ENCODE peak calls at places on chromosomes 7 and 10, in four cellular contexts. O is SK-N-SH, U is K562, Z is HepG2. B is an unnamed sample.
A peak's percentile ranks its signal among the peaks of the same experiment; 100 is the strongest.

GRCh38 chr10:31582365-31583052 is 263.5 kb downstream of the ZEB1 start:
- DNase-seq in Z (no peak), O (peak; percentile 73), U (no peak), B (no peak)

GRCh38 chr7:30029696-30030095 is 1.5 kb downstream of the PLEKHA8 start:
- DNase-seq in Z (no peak), U (no peak), O (no peak), B (no peak)

GRCh38 chr10:43268491-43268890 is 1.6 kb upstream of the RASGEF1A start:
- DNase-seq in U (no peak), Z (no peak), O (no peak), B (no peak)

GRCh38 chr10:102945449-102945848 is 27.4 kb downstream of the CNNM2 start:
- DNase-seq in Z (no peak), U (no peak), O (no peak), B (no peak)

GRCh38 chr10:73480158-73480557 is 15.7 kb downstream of the PPP3CB start:
- DNase-seq in O (no peak), Z (no peak), U (no peak), B (no peak)

GRCh38 chr10:103706047-103706446 is 149.3 kb downstream of the SH3PXD2A start:
- DNase-seq in O (no peak), U (no peak), Z (no peak), B (no peak)

GRCh38 chr7:12549106-12549505 is 21.4 kb upstream of the SCIN start:
- DNase-seq in U (no peak), O (no peak), Z (no peak), B (no peak)

GRCh38 chr7:108227360-108227749 is 97.2 kb upstream of the LAMB4 start:
- DNase-seq in Z (no peak), O (no peak), U (no peak), B (no peak)

GRCh38 chr7:128103498-128104108 is 72.4 kb upstream of the LRRC4 start:
- DNase-seq in U (no peak), O (peak; percentile 66), Z (peak; percentile 85), B (no peak)

DNA sequence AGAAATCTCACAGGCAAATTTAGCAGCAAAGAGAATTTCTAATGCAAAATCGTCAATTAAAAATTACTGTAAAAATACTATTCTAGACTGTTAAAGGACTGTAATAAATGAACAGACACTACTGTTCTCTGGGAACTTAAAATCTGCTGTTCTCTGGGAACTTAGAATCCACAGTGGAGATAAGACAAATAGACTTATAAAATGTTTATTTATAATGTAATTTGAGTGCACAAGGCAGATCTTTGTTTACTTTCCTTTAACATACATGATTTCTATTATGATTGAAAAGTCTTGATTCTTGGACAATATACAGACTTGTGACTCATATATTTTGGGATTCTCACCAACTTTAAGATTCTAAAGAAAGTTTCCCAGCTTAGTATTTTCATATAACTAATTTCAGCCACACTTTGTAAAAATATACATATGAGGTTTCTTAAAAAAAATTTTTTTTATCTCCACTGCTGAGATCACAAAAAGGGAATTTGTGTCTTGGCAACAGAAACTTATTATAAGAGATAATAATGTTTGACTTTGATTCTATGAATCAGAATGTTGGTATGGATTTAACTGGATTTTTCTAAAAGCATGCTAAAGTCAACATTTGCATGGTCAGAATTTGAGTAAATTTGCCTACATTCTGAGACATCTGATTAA is 166.3 kb upstream of the RHOBTB1 start:
- DNase-seq in O (no peak), Z (no peak), U (no peak), B (no peak)
- TF ChIP-seq RFX5 in O (no peak), Z (no peak), U (no peak), B (no peak)

GRCh38 chr10:2919016-2919415 is 148.3 kb upstream of the PFKP start:
- DNase-seq in U (no peak), Z (no peak), O (no peak), B (no peak)

GRCh38 chr10:2920166-2920565 is 147.2 kb upstream of the PFKP start:
- DNase-seq in O (no peak), Z (no peak), U (no peak), B (no peak)

GRCh38 chr10:2920638-2921037 is 146.7 kb upstream of the PFKP start:
- DNase-seq in U (no peak), Z (no peak), O (no peak), B (no peak)

GRCh38 chr10:2924425-2924824 is 142.9 kb upstream of the PFKP start:
- DNase-seq in Z (no peak), U (no peak), O (no peak), B (no peak)

GRCh38 chr10:2921956-2922680 is 145.2 kb upstream of the PFKP start:
- DNase-seq in O (peak; percentile 56), U (no peak), Z (no peak), B (no peak)
- TF ChIP-seq ZBTB33 in O (no peak), U (no peak), Z (no peak), B (no peak)

GRCh38 chr10:101710793-101711192 is 15.8 kb upstream of the FBXW4 start:
- DNase-seq in Z (no peak), U (no peak), O (no peak), B (no peak)
- TF ChIP-seq CHD2 in Z (no peak), U (no peak), O (no peak), B (no peak)

GRCh38 chr7:112940314-112940732 is 146.3 kb downstream of the GPR85 start:
- DNase-seq in O (no peak), Z (no peak), U (no peak), B (no peak)
- TF ChIP-seq RFX5 in O (no peak), Z (no peak), U (no peak), B (no peak)

GRCh38 chr7:100582041-100582579 is 3.8 kb downstream of the LRCH4 start:
- DNase-seq in U (no peak), Z (no peak), O (no peak), B (no peak)

GRCh38 chr7:100584046-100584676 is 1.8 kb downstream of the LRCH4 start:
- DNase-seq in Z (no peak), U (no peak), O (no peak), B (no peak)

GRCh38 chr7:100584677-100585510 is 1.0 kb downstream of the LRCH4 start:
- DNase-seq in U (peak; percentile 66), Z (peak; percentile 35), O (peak; percentile 67), B (no peak)

GRCh38 chr7:100582650-100583049 is 3.3 kb downstream of the LRCH4 start:
- DNase-seq in O (no peak), U (no peak), Z (no peak), B (no peak)

DNA sequence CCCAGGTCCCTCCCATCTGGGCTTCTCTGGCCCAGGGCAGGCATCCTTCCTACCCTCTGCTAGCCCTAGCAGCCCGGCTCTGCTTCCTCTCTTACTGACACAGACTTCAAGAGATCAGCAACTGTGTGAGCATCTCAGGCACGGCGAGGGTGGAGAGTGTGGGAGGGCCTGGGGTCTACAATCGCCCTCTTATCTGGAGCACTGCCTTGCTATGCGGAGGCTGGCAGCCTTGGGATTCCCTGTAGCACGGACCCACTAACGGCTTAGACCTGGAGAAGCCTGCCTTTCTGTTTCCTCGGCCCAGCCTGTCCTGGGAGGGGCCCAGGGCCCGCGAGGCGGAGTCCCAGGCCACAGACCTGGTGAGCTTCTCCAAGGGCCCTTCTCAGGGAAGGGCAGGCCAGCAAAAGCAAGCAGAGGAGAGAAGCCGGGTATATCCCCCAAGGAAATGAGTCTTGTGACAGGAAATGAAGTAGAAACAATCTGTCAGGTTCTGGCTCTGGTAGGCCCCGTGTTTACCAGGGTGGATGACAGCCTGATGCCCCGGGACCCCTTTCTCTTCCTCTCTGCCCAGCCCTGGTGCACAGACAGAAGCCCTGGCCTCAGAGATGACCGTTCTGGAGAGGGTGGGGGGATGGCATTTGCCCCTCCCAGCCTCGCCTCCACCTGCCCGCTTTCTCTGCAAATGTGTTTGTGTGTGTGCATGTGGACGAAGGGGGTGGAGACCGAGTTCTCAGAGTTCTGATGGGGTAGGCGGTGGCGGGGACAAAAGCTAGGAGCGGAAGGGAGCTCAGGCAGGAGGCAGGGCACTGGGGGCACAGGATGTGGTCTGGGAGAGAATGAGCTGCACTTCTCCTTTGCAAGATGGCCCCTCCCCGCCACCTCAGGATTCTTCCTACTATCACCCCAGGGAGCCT is 2.5 kb downstream of the LRCH4 start:
- DNase-seq in O (no peak), U (no peak), Z (no peak), B (peak; percentile 44)
- TF ChIP-seq ZBTB33 in O (no peak), U (no peak), Z (no peak), B (no peak)

GRCh38 chr7:77393261-77393660 is 22.9 kb downstream of the GSAP start:
- DNase-seq in U (no peak), O (no peak), Z (no peak), B (peak; percentile 85)
- TF ChIP-seq CHD2 in U (no peak), O (no peak), Z (no peak), B (no peak)

GRCh38 chr7:112092306-112093090 is 113.7 kb downstream of the DOCK4 start:
- DNase-seq in U (no peak), O (no peak), Z (no peak), B (no peak)

GRCh38 chr7:112091768-112092167 is 114.4 kb downstream of the DOCK4 start:
- DNase-seq in Z (no peak), U (no peak), O (no peak), B (no peak)

GRCh38 chr7:112086496-112087254 is 119.5 kb downstream of the DOCK4 start:
- DNase-seq in O (no peak), Z (peak; percentile 92), U (no peak), B (no peak)

GRCh38 chr7:112088484-112089016 is 117.6 kb downstream of the DOCK4 start:
- DNase-seq in O (no peak), Z (peak; percentile 39), U (no peak), B (no peak)

DNA sequence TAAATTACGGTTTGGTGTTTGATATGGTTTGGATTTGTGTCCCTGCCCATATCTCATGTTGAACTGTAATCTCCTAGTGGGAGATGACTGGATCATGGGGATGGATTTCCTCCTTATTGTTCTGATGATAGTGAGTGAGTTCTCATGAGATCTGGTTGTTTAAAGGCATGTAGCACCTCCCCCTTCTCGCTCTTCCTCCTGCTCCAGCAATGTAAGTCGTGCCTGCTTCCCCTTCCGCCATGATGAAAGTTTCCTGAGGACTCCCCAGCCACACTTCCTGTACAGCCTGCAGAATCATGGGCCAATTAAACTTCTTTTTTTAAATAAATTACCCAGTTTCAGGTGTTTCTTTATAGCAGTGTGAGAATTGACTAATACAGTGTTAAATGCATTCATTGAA is 116.6 kb downstream of the DOCK4 start:
- DNase-seq in Z (no peak), O (no peak), U (no peak), B (no peak)
- TF ChIP-seq RFX5 in Z (no peak), O (no peak), U (no peak), B (no peak)

GRCh38 chr7:33821970-33822369 is 83.4 kb upstream of the BMPER start:
- DNase-seq in U (no peak), O (no peak), Z (no peak), B (no peak)
- TF ChIP-seq ZBTB33 in U (no peak), O (no peak), Z (no peak), B (no peak)

DNA sequence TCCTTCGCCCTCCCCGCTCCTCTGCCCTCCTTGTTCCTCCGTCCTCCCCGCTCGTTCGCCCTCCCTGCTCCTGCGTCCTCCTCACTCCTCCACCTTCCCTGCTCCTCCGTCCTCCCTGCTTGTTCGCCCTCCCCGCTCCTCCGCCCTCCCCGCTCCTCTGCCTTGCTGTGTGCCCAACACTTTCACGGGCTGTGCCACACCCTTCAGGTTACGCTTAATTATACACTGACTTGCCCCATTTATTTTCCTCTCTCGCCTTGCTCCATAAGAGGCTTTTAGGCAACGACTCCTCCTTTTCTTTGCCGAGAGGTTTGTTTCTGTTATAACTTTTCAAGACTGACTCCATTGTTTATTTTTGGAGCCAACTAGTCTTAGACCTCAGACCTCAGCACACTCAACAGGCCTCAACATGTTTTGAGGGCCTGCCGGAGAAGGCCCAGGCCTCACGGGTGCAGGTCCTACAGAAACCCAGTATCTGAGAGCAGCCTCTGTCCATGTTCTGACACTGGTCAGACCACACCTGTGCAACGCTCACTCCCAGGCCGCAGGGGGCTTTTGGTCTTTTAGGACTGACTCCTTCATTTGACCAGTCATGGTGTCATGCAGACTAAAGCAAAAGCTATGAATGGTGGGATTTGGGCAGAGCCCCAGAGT is 18.2 kb upstream of the PRKAG2 start:
- DNase-seq in O (no peak), Z (no peak), U (no peak), B (no peak)
- TF ChIP-seq CHD2 in O (no peak), Z (no peak), U (no peak), B (no peak)